ENCODE peak calls at places on chromosomes 13 and 19, in ten cellular contexts. L is kidney epithelial cell, T is cardiac fibroblast, O is testis, F is cardiac muscle cell, A is neuronal stem cell, I is BJ, P is skeletal muscle cell, G is choroid plexus epithelial cell, Q is Panc1. H is an unnamed sample.

GRCh38 chr19:11435833-11436313 is 438 bp downstream of the PRKCSH start:
- DNase-seq in L (no peak), T (peak), O (no peak), F (peak), A (no peak), I (no peak), P (no peak), G (peak), Q (no peak), H (no peak)

GRCh38 chr13:90701264-90701663 is 646.2 kb upstream of the MIR17HG start:
- DNase-seq in L (no peak), T (no peak), O (no peak), F (no peak), A (no peak), I (no peak), P (no peak), G (no peak), Q (no peak), H (no peak)

GRCh38 chr13:33606692-33607091 is 211.3 kb upstream of the RFC3 start:
- DNase-seq in L (no peak), T (peak), O (no peak), F (peak), A (peak), I (no peak), P (no peak), G (peak), Q (no peak), H (no peak)

GRCh38 chr13:112902669-112903068 is 66.3 kb upstream of the MCF2L start:
- DNase-seq in L (no peak), T (no peak), O (no peak), F (no peak), A (no peak), I (no peak), P (no peak), G (no peak), Q (no peak), H (no peak)

GRCh38 chr19:18464646-18465045 is 26.7 kb upstream of the ISYNA1 start:
- DNase-seq in L (no peak), T (peak), O (peak), F (peak), A (no peak), I (no peak), P (peak), G (peak), Q (no peak), H (peak)

GRCh38 chr19:5281588-5281987 is 59.0 kb downstream of the PTPRS start:
- DNase-seq in L (no peak), T (peak), O (peak), F (peak), A (no peak), I (no peak), P (no peak), G (no peak), Q (no peak), H (peak)

GRCh38 chr13:65560936-65561335 is 1669.2 kb downstream of the PCDH9 start:
- DNase-seq in L (no peak), T (no peak), O (no peak), F (no peak), A (no peak), I (no peak), P (no peak), G (no peak), Q (no peak), H (no peak)

GRCh38 chr13:113759525-113760137 is 605 bp downstream of the TMEM255B start:
- DNase-seq in L (no peak), T (peak), O (peak), F (peak), A (peak), I (no peak), P (no peak), G (peak), Q (no peak), H (peak)

GRCh38 chr13:32316030-32316344 is 679 bp downstream of the BRCA2 start:
- DNase-seq in L (no peak), T (no peak), O (no peak), F (no peak), A (no peak), I (no peak), P (no peak), G (no peak), Q (no peak), H (no peak)

GRCh38 chr19:8610041-8610927 is at the start of gene ADAMTS10:
- DNase-seq in L (no peak), T (peak), O (no peak), F (peak), A (no peak), I (no peak), P (no peak), G (peak), Q (no peak), H (peak)

GRCh38 chr19:47270408-47270807 is 4.3 kb upstream of the INAFM1 start:
- DNase-seq in L (no peak), T (no peak), O (no peak), F (no peak), A (no peak), I (no peak), P (no peak), G (no peak), Q (no peak), H (no peak)

GRCh38 chr13:83499286-83499685 is 383.0 kb downstream of the SLITRK1 start:
- DNase-seq in L (no peak), T (no peak), O (no peak), F (no peak), A (no peak), I (no peak), P (peak), G (no peak), Q (no peak), H (no peak)

GRCh38 chr19:40810160-40810559 is 11.2 kb downstream of the EGLN2 start:
- DNase-seq in L (no peak), T (no peak), O (no peak), F (no peak), A (no peak), I (no peak), P (no peak), G (no peak), Q (no peak), H (no peak)

GRCh38 chr19:40809358-40810086 is 10.5 kb downstream of the EGLN2 start:
- DNase-seq in L (no peak), T (no peak), O (no peak), F (no peak), A (no peak), I (no peak), P (no peak), G (no peak), Q (no peak), H (peak)

GRCh38 chr19:40813182-40813581 is 14.2 kb downstream of the EGLN2 start:
- DNase-seq in L (no peak), T (peak), O (peak), F (peak), A (no peak), I (no peak), P (no peak), G (peak), Q (no peak), H (peak)

GRCh38 chr19:40808497-40808896 is 9.5 kb downstream of the EGLN2 start:
- DNase-seq in L (no peak), T (no peak), O (no peak), F (no peak), A (no peak), I (no peak), P (no peak), G (no peak), Q (no peak), H (no peak)

DNA sequence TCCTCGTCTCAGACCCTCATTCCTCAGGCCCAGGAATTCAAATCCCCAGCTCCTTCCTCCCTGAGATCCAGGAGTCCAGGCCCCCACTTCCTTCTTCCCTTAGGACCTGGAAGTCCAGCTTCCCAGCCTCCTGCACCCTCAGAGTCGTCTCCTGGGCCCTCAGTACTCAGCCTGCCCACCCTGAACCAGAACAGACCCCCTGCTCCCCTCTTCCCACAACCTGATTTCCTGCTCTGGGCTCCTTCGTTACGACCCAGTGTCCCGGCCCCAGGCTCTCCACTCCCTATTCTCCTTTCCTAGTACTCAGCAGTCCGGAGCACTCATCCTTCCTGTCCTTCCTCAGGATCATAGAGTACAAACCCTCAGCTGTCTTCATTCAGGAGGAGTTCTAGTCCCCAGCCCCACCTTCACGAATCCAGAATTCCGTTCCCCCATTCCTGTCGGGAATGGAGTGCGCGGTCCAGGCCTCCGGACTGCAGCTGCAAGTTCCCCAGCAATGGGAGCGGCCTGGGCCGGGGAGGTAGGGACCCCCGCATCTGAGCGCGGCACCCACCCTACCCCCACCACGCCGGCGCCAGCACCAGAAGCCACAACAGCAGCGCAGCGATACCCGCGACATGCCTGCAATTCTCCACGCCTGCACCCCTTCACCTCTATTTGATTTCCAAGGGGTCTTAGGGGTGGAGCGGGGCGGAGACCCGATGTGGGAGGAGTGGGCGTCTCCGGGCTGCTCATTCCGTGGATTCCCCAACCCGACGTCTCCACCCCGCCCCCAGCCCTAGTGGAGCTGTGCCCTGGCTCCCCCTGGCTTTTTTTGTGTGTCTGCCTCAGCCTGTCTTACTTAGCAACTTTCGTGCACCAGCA is 12.7 kb downstream of the EGLN2 start:
- DNase-seq in L (no peak), T (no peak), O (no peak), F (no peak), A (peak), I (no peak), P (no peak), G (peak), Q (no peak), H (no peak)
- H3K4me3 ChIP-seq in L (no peak), T (no peak), O (no peak), F (peak), A (peak), I (no peak), P (peak), G (peak), Q (peak), H (peak)

DNA sequence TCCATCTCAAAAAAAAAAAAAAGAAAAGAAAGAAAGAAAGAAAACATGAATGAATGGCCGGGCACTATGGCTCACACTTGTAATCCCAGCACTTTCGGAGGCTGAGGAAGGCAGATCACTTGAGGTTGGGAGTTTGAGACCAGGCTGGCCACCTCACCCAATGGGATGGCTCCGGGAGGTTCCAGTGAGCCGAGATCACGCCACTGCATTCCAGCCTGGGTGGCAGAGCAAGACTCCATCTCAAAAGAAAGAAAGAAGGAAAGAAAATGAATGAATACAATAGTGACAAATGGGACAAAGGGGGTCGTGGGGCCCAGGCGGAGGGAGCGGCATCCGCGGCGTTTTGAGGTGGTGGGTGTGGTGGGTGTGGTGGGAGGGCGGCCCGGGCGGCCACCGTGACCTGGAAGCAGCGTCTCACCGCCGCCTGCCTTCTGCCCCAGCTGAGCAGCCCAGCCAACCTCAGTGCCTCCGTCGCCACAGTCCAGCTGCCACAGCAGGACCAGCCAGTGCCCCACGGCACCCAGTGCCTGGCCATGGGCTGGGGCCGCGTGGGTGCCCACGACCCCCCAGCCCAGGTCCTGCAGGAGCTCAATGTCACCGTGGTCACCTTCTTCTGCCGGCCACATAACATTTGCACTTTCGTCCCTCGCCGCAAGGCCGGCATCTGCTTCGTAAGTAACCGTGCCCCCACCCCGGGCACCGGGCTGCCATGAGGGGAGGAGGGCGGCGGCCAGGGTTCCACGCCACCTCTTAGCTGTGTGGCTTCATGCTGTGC is 5.1 kb downstream of the PRTN3 start:
- DNase-seq in L (no peak), T (no peak), O (no peak), F (no peak), A (no peak), I (no peak), P (no peak), G (no peak), Q (no peak), H (no peak)
- H3K4me3 ChIP-seq in L (no peak), T (no peak), O (no peak), F (no peak), A (no peak), I (no peak), P (no peak), G (no peak), Q (no peak), H (no peak)

GRCh38 chr13:51795419-51795818 is 8.5 kb downstream of the DHRS12 start:
- DNase-seq in L (no peak), T (no peak), O (no peak), F (no peak), A (no peak), I (no peak), P (no peak), G (no peak), Q (no peak), H (no peak)
- H3K4me3 ChIP-seq in L (no peak), T (no peak), O (no peak), F (no peak), A (no peak), I (no peak), P (no peak), G (no peak), Q (no peak), H (no peak)

DNA sequence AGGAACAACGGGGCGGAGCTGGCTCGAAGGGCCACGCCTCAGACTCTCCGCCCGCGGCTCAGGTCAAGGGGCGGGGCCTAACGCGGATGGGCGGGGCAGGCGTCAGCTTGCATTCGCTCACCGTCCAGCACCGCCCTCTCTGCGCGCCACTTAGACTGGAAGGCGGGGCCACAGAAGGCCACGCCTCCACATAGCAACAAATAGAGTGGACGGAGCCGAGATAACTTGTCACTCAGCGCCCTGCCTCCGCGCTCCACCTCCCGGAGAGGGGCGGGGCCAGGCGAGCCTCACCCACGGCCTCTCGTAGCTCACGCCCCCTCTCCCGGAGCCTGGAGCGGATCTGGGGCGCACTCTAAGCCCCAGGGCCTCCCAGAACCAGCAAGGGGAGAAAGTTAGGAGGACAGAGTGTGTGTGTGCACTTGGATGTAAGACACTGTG is 255 bp upstream of the BLVRB start:
- DNase-seq in L (peak), T (peak), O (peak), F (peak), A (peak), I (peak), P (peak), G (peak), Q (peak), H (peak)
- H3K4me3 ChIP-seq in L (peak), T (peak), O (peak), F (peak), A (peak), I (peak), P (peak), G (peak), Q (peak), H (peak)

GRCh38 chr19:33227242-33227650 is 1.6 kb upstream of the SLC7A10 start:
- DNase-seq in L (no peak), T (peak), O (no peak), F (peak), A (no peak), I (no peak), P (no peak), G (peak), Q (no peak), H (no peak)

GRCh38 chr19:33224694-33225457 is 774 bp downstream of the SLC7A10 start:
- DNase-seq in L (no peak), T (no peak), O (no peak), F (no peak), A (no peak), I (no peak), P (no peak), G (no peak), Q (no peak), H (no peak)

GRCh38 chr19:33227870-33228599 is 2.4 kb upstream of the SLC7A10 start:
- DNase-seq in L (no peak), T (no peak), O (no peak), F (peak), A (no peak), I (no peak), P (no peak), G (no peak), Q (no peak), H (no peak)

GRCh38 chr19:33225458-33225925 is at the start of gene SLC7A10:
- DNase-seq in L (no peak), T (peak), O (no peak), F (peak), A (no peak), I (no peak), P (no peak), G (no peak), Q (no peak), H (no peak)

GRCh38 chr19:33226550-33227241 is 1.0 kb upstream of the SLC7A10 start:
- DNase-seq in L (no peak), T (peak), O (peak), F (peak), A (no peak), I (no peak), P (no peak), G (peak), Q (no peak), H (no peak)
- H3K4me3 ChIP-seq in L (no peak), T (no peak), O (no peak), F (no peak), A (peak), I (no peak), P (no peak), G (peak), Q (peak), H (no peak)

GRCh38 chr13:109274188-109274821 is 512.1 kb downstream of the IRS2 start:
- DNase-seq in L (no peak), T (peak), O (peak), F (peak), A (peak), I (no peak), P (peak), G (peak), Q (no peak), H (no peak)
- H3K4me3 ChIP-seq in L (no peak), T (peak), O (no peak), F (no peak), A (no peak), I (no peak), P (no peak), G (no peak), Q (no peak), H (no peak)

GRCh38 chr13:73062368-73062767 is 3.6 kb downstream of the KLF5 start:
- DNase-seq in L (no peak), T (no peak), O (no peak), F (no peak), A (no peak), I (no peak), P (no peak), G (no peak), Q (no peak), H (no peak)
- H3K4me3 ChIP-seq in L (no peak), T (no peak), O (no peak), F (no peak), A (no peak), I (no peak), P (no peak), G (no peak), Q (no peak), H (no peak)

GRCh38 chr13:80655778-80656518 is 315.0 kb upstream of the SPRY2 start:
- DNase-seq in L (no peak), T (no peak), O (no peak), F (no peak), A (no peak), I (no peak), P (no peak), G (no peak), Q (no peak), H (no peak)
- H3K4me3 ChIP-seq in L (no peak), T (no peak), O (no peak), F (no peak), A (no peak), I (no peak), P (no peak), G (no peak), Q (no peak), H (no peak)

DNA sequence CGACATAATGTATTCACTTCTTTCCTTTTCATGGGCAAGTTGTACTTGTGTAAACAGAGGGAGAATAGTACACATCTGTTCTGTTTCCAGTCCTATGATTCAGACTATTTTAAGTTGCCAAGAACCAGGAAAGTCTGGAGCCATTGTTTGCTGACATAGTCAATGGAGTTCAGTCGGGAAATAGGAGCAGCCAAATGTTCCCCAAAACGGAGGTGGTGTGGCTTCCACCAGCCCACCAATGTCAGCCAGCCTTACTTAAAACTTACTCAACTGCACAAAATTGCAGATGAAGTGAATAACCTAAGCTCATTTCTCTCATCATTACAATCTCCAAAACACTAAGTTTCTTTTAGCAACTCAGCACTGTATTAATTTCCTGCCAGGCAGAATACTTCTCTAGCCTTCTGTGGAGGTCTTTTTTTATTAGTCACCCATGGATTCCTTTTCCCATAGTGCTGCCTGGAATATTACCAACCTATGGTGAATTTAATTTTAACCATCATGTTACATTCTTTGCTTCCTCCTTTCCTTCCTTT is 22.3 kb upstream of the CSNK1A1L start:
- DNase-seq in L (no peak), T (peak), O (no peak), F (peak), A (no peak), I (peak), P (peak), G (peak), Q (no peak), H (peak)
- H3K4me3 ChIP-seq in L (no peak), T (peak), O (no peak), F (no peak), A (no peak), I (no peak), P (no peak), G (no peak), Q (no peak), H (no peak)